ENCODE peak calls at places on chromosomes 1 and 21, in ten cellular contexts. Q, K, S, G, W, J, P, Y, X and H are unnamed samples.

GRCh38 chr1:16163882-16164820 is 8.3 kb upstream of the EPHA2 start:
- DNase-seq in G (peak), S (no peak), X (no peak), J (peak), K (peak), Y (no peak), P (no peak), Q (no peak), W (peak), H (no peak)

GRCh38 chr1:110309768-110310167 is 29.4 kb upstream of the RBM15 start:
- DNase-seq in J (no peak), G (peak), Y (no peak), K (no peak), P (no peak), S (no peak), Q (no peak), X (no peak), W (no peak), H (no peak)

GRCh38 chr1:220528679-220529529 is 968 bp downstream of the MARK1 start:
- DNase-seq in J (no peak), P (no peak), Y (peak), K (peak), S (no peak), Q (no peak), X (no peak), G (no peak), W (peak), H (no peak)

GRCh38 chr1:168582690-168583325 is 6.4 kb downstream of the XCL1 start:
- DNase-seq in X (no peak), Q (no peak), G (no peak), P (no peak), W (no peak), Y (no peak), S (no peak), J (no peak), K (no peak), H (no peak)

GRCh38 chr1:31744165-31744888 is 19.8 kb downstream of the ADGRB2 start:
- DNase-seq in J (no peak), X (no peak), Y (no peak), G (no peak), P (no peak), Q (no peak), S (peak), W (no peak), K (no peak), H (no peak)

GRCh38 chr1:214918745-214919144 is 163.8 kb upstream of the KCNK2 start:
- DNase-seq in G (no peak), S (no peak), Q (no peak), J (no peak), Y (no peak), P (no peak), X (no peak), W (no peak), K (no peak), H (no peak)

GRCh38 chr1:92870591-92870990 is 38.8 kb downstream of the RPL5 start:
- DNase-seq in Q (no peak), P (no peak), S (no peak), J (no peak), X (no peak), G (no peak), Y (no peak), W (no peak), K (no peak), H (no peak)

GRCh38 chr21:41639336-41639735 is 127.5 kb downstream of the RIPK4 start:
- DNase-seq in W (no peak), P (no peak), J (no peak), S (no peak), Q (no peak), X (no peak), K (no peak), G (no peak), Y (no peak), H (no peak)

GRCh38 chr1:58986996-58987767 is 203.3 kb upstream of the JUN start:
- DNase-seq in K (no peak), G (no peak), S (no peak), J (no peak), W (no peak), P (no peak), Y (no peak), Q (no peak), X (no peak), H (no peak)

GRCh38 chr1:151668090-151668489 is 48.5 kb downstream of the CELF3 start:
- DNase-seq in Q (no peak), P (no peak), K (no peak), G (no peak), X (no peak), Y (no peak), J (no peak), W (no peak), S (no peak), H (no peak)

GRCh38 chr1:101388904-101389546 is 152.2 kb downstream of the S1PR1 start:
- DNase-seq in Q (no peak), Y (no peak), K (no peak), P (no peak), S (no peak), W (no peak), X (no peak), G (peak), J (no peak), H (no peak)

GRCh38 chr1:234768569-234769283 is 158.7 kb upstream of the IRF2BP2 start:
- DNase-seq in K (no peak), J (no peak), P (no peak), X (peak), S (no peak), G (no peak), Q (no peak), W (no peak), Y (no peak), H (no peak)